ENCODE peak calls at places on chromosomes 13 and 19, in ten cellular contexts. J is stimulated activated CD4-positive, alpha-beta T cell treated with anti-CD3 and anti-CD28 coated beads, Interleukin-4, amount 100 ng/mL, for 24 hours; F is mucosa of descending colon; X is endodermal cell; H is anterior cingulate cortex; I is ELR; B is CD8-positive, alpha-beta memory T cell; Q is NCI-H1436 treated with DMSO at 0.1 percent for 48 hours; R is activated CD4-positive, CD25-positive, alpha-beta regulatory T cell; Z is fibroblast of lung. K is an unnamed sample.

GRCh38 chr19:39262496-39262895 is 5.7 kb upstream of the IFNL2 start:
- DNase-seq in Z (no peak), B (no peak), X (no peak), I (no peak), F (no peak), Q (no peak), H (no peak), J (no peak), R (no peak), K (no peak)

GRCh38 chr19:36973021-36973843 is 57.1 kb downstream of the ZNF568 start:
- DNase-seq in Z (peak), J (peak), Q (no peak), F (peak), H (peak), X (peak), B (peak), I (peak), R (peak), K (peak)

GRCh38 chr13:93244918-93245280 is 18.3 kb downstream of the GPC6 start:
- DNase-seq in I (peak), R (no peak), B (no peak), X (no peak), J (no peak), Z (peak), Q (no peak), F (no peak), H (no peak), K (no peak)

GRCh38 chr19:40705362-40705651 is 11.4 kb downstream of the COQ8B start:
- DNase-seq in J (no peak), R (no peak), Q (no peak), H (no peak), B (no peak), X (no peak), F (no peak), Z (no peak), I (no peak), K (no peak)

GRCh38 chr13:98147521-98147920 is 4.6 kb downstream of the FARP1 start:
- DNase-seq in X (no peak), Q (no peak), R (no peak), J (no peak), H (no peak), Z (peak), B (no peak), I (peak), F (no peak), K (no peak)

GRCh38 chr13:106905380-106906259 is 337.7 kb upstream of the ARGLU1 start:
- DNase-seq in X (no peak), F (no peak), I (no peak), Z (no peak), J (no peak), R (no peak), Q (no peak), H (no peak), B (no peak), K (no peak)

GRCh38 chr19:9827325-9828238 is at the start of gene UBL5:
- DNase-seq in J (peak), Z (peak), H (peak), Q (peak), B (peak), I (peak), R (peak), X (peak), F (peak), K (peak)

GRCh38 chr19:16125738-16126495 is 14.2 kb downstream of the RAB8A start:
- DNase-seq in B (no peak), X (no peak), R (no peak), I (no peak), F (peak), Q (no peak), H (no peak), J (no peak), Z (no peak), K (no peak)

K was measured in activated naive CD4-positive, alpha-beta T cell treated with anti-CD3 and anti-CD28 coated beads, Interleukin-2, amount 10 ng/mL, durations not matched to agents 7 days and 5 days.